ENCODE peak calls at places on chromosome 14, in ten cellular contexts. One of them, this sample, is unnamed.

GRCh38 chr14:62143235-62143634 is 381.0 kb downstream of the SNAPC1 start:
- DNase-seq in GM12865: no peak
- DNase-seq in aorta: no peak
- DNase-seq in fibroblast of lung: peak
- DNase-seq in mucosa of descending colon: no peak
- DNase-seq in PC-9: no peak
- DNase-seq in HFF-Myc: no peak
- DNase-seq in AG09309: no peak
- DNase-seq in fibroblast of the aortic adventitia: peak
- DNase-seq in gastrocnemius medialis: no peak
- DNase-seq in this sample: no peak

GRCh38 chr14:105019861-105020814 is 745 bp downstream of the CDCA4 start:
- DNase-seq in GM12865: peak
- DNase-seq in AG09309: no peak
- DNase-seq in HFF-Myc: no peak
- DNase-seq in fibroblast of the aortic adventitia: no peak
- DNase-seq in PC-9: no peak
- DNase-seq in mucosa of descending colon: peak
- DNase-seq in fibroblast of lung: peak
- DNase-seq in gastrocnemius medialis: no peak
- DNase-seq in aorta: no peak
- DNase-seq in this sample: no peak

GRCh38 chr14:39755269-39755878 is 323.1 kb upstream of the FBXO33 start:
- DNase-seq in HFF-Myc: no peak
- DNase-seq in PC-9: no peak
- DNase-seq in fibroblast of lung: no peak
- DNase-seq in gastrocnemius medialis: no peak
- DNase-seq in aorta: no peak
- DNase-seq in mucosa of descending colon: no peak
- DNase-seq in AG09309: no peak
- DNase-seq in fibroblast of the aortic adventitia: no peak
- DNase-seq in GM12865: no peak
- DNase-seq in this sample: no peak

GRCh38 chr14:95196268-95196667 is 38.9 kb upstream of the DICER1 start:
- DNase-seq in mucosa of descending colon: no peak
- DNase-seq in PC-9: no peak
- DNase-seq in fibroblast of the aortic adventitia: peak
- DNase-seq in gastrocnemius medialis: no peak
- DNase-seq in GM12865: peak
- DNase-seq in HFF-Myc: no peak
- DNase-seq in aorta: no peak
- DNase-seq in fibroblast of lung: no peak
- DNase-seq in AG09309: no peak
- DNase-seq in this sample: no peak

GRCh38 chr14:64410084-64410774 is 22.1 kb downstream of the MTHFD1 start:
- DNase-seq in fibroblast of lung: peak
- DNase-seq in PC-9: peak
- DNase-seq in gastrocnemius medialis: no peak
- DNase-seq in HFF-Myc: no peak
- DNase-seq in GM12865: no peak
- DNase-seq in mucosa of descending colon: no peak
- DNase-seq in aorta: no peak
- DNase-seq in fibroblast of the aortic adventitia: peak
- DNase-seq in AG09309: no peak
- DNase-seq in this sample: no peak

GRCh38 chr14:104794641-104795467 is 694 bp downstream of the AKT1 start:
- DNase-seq in GM12865: peak
- DNase-seq in fibroblast of the aortic adventitia: peak
- DNase-seq in gastrocnemius medialis: no peak
- DNase-seq in fibroblast of lung: peak
- DNase-seq in AG09309: no peak
- DNase-seq in HFF-Myc: no peak
- DNase-seq in aorta: no peak
- DNase-seq in PC-9: no peak
- DNase-seq in mucosa of descending colon: no peak
- DNase-seq in this sample: no peak

GRCh38 chr14:52355016-52355430 is 40.9 kb downstream of the PTGER2 start:
- DNase-seq in aorta: no peak
- DNase-seq in mucosa of descending colon: no peak
- DNase-seq in GM12865: no peak
- DNase-seq in fibroblast of the aortic adventitia: peak
- DNase-seq in fibroblast of lung: peak
- DNase-seq in gastrocnemius medialis: no peak
- DNase-seq in PC-9: peak
- DNase-seq in AG09309: peak
- DNase-seq in HFF-Myc: peak
- DNase-seq in this sample: no peak

GRCh38 chr14:75519826-75520692 is 2.2 kb upstream of the BATF start:
- DNase-seq in mucosa of descending colon: no peak
- DNase-seq in PC-9: peak
- DNase-seq in fibroblast of the aortic adventitia: peak
- DNase-seq in AG09309: no peak
- DNase-seq in GM12865: no peak
- DNase-seq in HFF-Myc: no peak
- DNase-seq in gastrocnemius medialis: no peak
- DNase-seq in aorta: no peak
- DNase-seq in fibroblast of lung: no peak
- DNase-seq in this sample: no peak

GRCh38 chr14:55438066-55438683 is 2.2 kb downstream of the TBPL2 start:
- DNase-seq in GM12865: peak
- DNase-seq in fibroblast of lung: peak
- DNase-seq in aorta: no peak
- DNase-seq in HFF-Myc: no peak
- DNase-seq in gastrocnemius medialis: no peak
- DNase-seq in PC-9: peak
- DNase-seq in mucosa of descending colon: no peak
- DNase-seq in AG09309: peak
- DNase-seq in fibroblast of the aortic adventitia: peak
- DNase-seq in this sample: no peak

GRCh38 chr14:72607386-72608125 is 286.3 kb downstream of the DPF3 start:
- DNase-seq in HFF-Myc: no peak
- DNase-seq in GM12865: no peak
- DNase-seq in AG09309: no peak
- DNase-seq in PC-9: no peak
- DNase-seq in mucosa of descending colon: no peak
- DNase-seq in aorta: no peak
- DNase-seq in fibroblast of the aortic adventitia: no peak
- DNase-seq in gastrocnemius medialis: no peak
- DNase-seq in fibroblast of lung: peak
- DNase-seq in this sample: no peak

GRCh38 chr14:73746540-73747385 is 32.6 kb upstream of the PNMA1 start:
- DNase-seq in mucosa of descending colon: peak
- DNase-seq in fibroblast of the aortic adventitia: no peak
- DNase-seq in GM12865: no peak
- DNase-seq in aorta: no peak
- DNase-seq in PC-9: no peak
- DNase-seq in AG09309: no peak
- DNase-seq in fibroblast of lung: no peak
- DNase-seq in HFF-Myc: no peak
- DNase-seq in gastrocnemius medialis: no peak
- DNase-seq in this sample: no peak

GRCh38 chr14:64113279-64113678 is 180.9 kb downstream of the ESR2 start:
- DNase-seq in gastrocnemius medialis: peak
- DNase-seq in GM12865: no peak
- DNase-seq in fibroblast of the aortic adventitia: no peak
- DNase-seq in aorta: no peak
- DNase-seq in AG09309: no peak
- DNase-seq in HFF-Myc: no peak
- DNase-seq in PC-9: no peak
- DNase-seq in fibroblast of lung: no peak
- DNase-seq in mucosa of descending colon: peak
- DNase-seq in this sample: no peak

GRCh38 chr14:31300296-31300695 is 92.7 kb upstream of the HECTD1 start:
- DNase-seq in fibroblast of lung: no peak
- DNase-seq in fibroblast of the aortic adventitia: no peak
- DNase-seq in GM12865: no peak
- DNase-seq in PC-9: no peak
- DNase-seq in AG09309: no peak
- DNase-seq in gastrocnemius medialis: no peak
- DNase-seq in aorta: no peak
- DNase-seq in HFF-Myc: no peak
- DNase-seq in mucosa of descending colon: no peak
- DNase-seq in this sample: no peak

GRCh38 chr14:23154876-23155587 is 28.4 kb downstream of the SLC7A8 start:
- DNase-seq in aorta: peak
- DNase-seq in gastrocnemius medialis: peak
- DNase-seq in fibroblast of lung: peak
- DNase-seq in PC-9: no peak
- DNase-seq in AG09309: peak
- DNase-seq in mucosa of descending colon: peak
- DNase-seq in HFF-Myc: peak
- DNase-seq in GM12865: no peak
- DNase-seq in fibroblast of the aortic adventitia: peak
- DNase-seq in this sample: peak

GRCh38 chr14:100486025-100486828 is 101.0 kb downstream of the BEGAIN start:
- DNase-seq in gastrocnemius medialis: no peak
- DNase-seq in aorta: peak
- DNase-seq in mucosa of descending colon: no peak
- DNase-seq in GM12865: peak
- DNase-seq in PC-9: no peak
- DNase-seq in fibroblast of the aortic adventitia: peak
- DNase-seq in AG09309: peak
- DNase-seq in HFF-Myc: peak
- DNase-seq in fibroblast of lung: peak
- DNase-seq in this sample: no peak
- H3K4me3 ChIP-seq in gastrocnemius medialis: no peak
- H3K4me3 ChIP-seq in aorta: no peak
- H3K4me3 ChIP-seq in mucosa of descending colon: no peak
- H3K4me3 ChIP-seq in GM12865: no peak
- H3K4me3 ChIP-seq in PC-9: no peak
- H3K4me3 ChIP-seq in fibroblast of the aortic adventitia: no peak
- H3K4me3 ChIP-seq in AG09309: peak
- H3K4me3 ChIP-seq in HFF-Myc: no peak
- H3K4me3 ChIP-seq in fibroblast of lung: no peak
- H3K4me3 ChIP-seq in this sample: no peak

DNA sequence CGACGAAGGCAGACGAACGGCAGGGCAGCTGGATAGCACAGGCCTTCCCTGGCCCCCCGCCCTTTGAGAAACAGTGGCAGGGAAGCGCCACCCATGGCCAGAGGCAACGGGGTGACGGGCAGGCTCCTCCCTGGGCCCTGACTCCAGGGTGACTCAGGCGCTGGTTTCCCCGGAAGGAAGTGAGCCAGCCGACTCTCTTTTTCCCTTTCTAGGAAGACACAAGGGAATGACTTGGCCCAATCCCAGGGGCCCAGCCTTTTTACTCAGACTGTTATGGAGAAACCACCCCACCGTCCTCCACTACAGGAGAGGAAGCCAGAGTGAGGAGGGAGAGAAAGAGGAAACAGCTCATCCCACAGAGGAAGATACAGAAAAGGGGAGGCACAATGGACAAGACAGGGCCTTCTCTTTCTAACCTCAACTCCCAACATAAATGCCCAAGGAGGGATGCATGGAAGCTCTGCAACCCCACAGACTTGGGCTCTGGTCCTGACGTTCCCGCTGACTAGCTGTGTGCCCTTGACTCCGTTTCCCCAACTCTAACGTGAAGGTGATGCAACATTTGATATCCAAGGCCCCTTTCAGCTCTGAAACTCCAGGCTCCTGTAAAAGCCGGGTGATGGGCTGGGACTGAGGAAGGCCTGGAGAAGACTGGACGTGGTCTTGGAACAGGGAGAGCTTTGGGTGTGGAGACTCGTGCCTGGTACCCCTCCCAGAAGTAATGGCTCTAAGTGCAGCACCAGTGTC is 27.9 kb downstream of the ACTN1 start:
- DNase-seq in HFF-Myc: peak
- DNase-seq in PC-9: peak
- DNase-seq in aorta: peak
- DNase-seq in AG09309: peak
- DNase-seq in mucosa of descending colon: peak
- DNase-seq in fibroblast of the aortic adventitia: peak
- DNase-seq in gastrocnemius medialis: peak
- DNase-seq in fibroblast of lung: peak
- DNase-seq in GM12865: no peak
- DNase-seq in this sample: peak
- H3K4me3 ChIP-seq in HFF-Myc: peak
- H3K4me3 ChIP-seq in PC-9: peak
- H3K4me3 ChIP-seq in aorta: no peak
- H3K4me3 ChIP-seq in AG09309: no peak
- H3K4me3 ChIP-seq in mucosa of descending colon: no peak
- H3K4me3 ChIP-seq in fibroblast of the aortic adventitia: no peak
- H3K4me3 ChIP-seq in gastrocnemius medialis: no peak
- H3K4me3 ChIP-seq in fibroblast of lung: no peak
- H3K4me3 ChIP-seq in GM12865: no peak
- H3K4me3 ChIP-seq in this sample: no peak

DNA sequence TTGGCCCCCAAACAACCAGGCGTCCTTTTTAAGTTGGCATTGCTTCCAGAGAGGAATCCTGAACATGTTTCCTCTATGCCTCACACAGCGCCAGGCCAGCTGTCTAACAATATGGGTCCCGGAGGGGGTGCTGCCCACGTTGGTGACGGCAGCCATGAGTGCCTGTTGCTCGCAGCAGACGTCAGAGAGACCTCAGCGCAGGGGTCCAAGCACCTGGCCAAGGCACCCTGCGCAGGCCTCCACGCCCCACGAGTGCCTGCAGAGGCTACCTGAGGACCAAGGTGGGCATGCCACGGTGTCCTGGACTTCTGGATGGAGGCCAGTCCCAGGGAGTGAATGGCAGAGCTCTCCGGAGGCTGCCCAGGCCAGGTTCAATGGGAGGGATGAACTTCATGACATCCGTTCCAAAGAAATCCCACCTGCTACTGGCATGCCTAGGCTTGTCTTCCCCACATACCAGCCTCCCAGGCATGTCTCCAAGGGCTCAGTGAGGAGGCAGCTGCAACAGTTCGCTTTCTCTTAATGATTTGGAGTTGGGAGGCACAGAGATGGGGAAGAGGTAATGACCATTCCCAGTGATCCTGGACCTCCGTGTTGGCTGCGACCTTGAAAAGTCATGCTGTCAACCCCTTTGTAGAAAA is 11.6 kb upstream of the FOXN3 start:
- DNase-seq in HFF-Myc: no peak
- DNase-seq in GM12865: no peak
- DNase-seq in PC-9: no peak
- DNase-seq in fibroblast of the aortic adventitia: peak
- DNase-seq in gastrocnemius medialis: peak
- DNase-seq in fibroblast of lung: peak
- DNase-seq in AG09309: no peak
- DNase-seq in mucosa of descending colon: no peak
- DNase-seq in aorta: peak
- DNase-seq in this sample: no peak
- H3K4me3 ChIP-seq in HFF-Myc: no peak
- H3K4me3 ChIP-seq in GM12865: no peak
- H3K4me3 ChIP-seq in PC-9: no peak
- H3K4me3 ChIP-seq in fibroblast of the aortic adventitia: no peak
- H3K4me3 ChIP-seq in gastrocnemius medialis: peak
- H3K4me3 ChIP-seq in fibroblast of lung: no peak
- H3K4me3 ChIP-seq in AG09309: no peak
- H3K4me3 ChIP-seq in mucosa of descending colon: no peak
- H3K4me3 ChIP-seq in aorta: no peak
- H3K4me3 ChIP-seq in this sample: peak

DNA sequence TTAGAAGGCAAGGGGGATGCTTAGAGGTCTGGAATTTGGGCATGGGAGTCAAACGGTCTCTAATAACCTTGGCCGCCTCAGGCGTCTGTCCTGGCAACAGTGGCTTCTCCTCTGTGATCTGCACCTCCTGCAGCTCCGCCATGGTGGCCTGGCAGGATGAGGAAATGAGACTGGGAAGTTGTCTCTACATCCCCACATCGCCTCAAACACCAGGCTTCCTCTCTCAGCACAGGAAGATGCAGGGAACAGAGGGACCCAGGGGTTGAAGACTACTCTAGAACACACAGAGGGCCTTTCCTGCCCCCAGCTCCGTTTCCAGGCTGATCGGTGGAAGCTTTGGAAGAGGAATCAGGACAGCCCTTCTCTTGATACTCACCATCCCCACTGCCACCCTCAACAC is 1.7 kb downstream of the NDRG2 start:
- DNase-seq in GM12865: no peak
- DNase-seq in fibroblast of lung: no peak
- DNase-seq in HFF-Myc: no peak
- DNase-seq in PC-9: no peak
- DNase-seq in AG09309: no peak
- DNase-seq in gastrocnemius medialis: peak
- DNase-seq in aorta: no peak
- DNase-seq in mucosa of descending colon: no peak
- DNase-seq in fibroblast of the aortic adventitia: no peak
- DNase-seq in this sample: no peak
- H3K4me3 ChIP-seq in GM12865: no peak
- H3K4me3 ChIP-seq in fibroblast of lung: no peak
- H3K4me3 ChIP-seq in HFF-Myc: no peak
- H3K4me3 ChIP-seq in PC-9: no peak
- H3K4me3 ChIP-seq in AG09309: no peak
- H3K4me3 ChIP-seq in gastrocnemius medialis: peak
- H3K4me3 ChIP-seq in aorta: no peak
- H3K4me3 ChIP-seq in mucosa of descending colon: no peak
- H3K4me3 ChIP-seq in fibroblast of the aortic adventitia: no peak
- H3K4me3 ChIP-seq in this sample: peak

This sample was measured in breast epithelium.